ENCODE peak calls at places on chromosomes 7 and 10, in five cellular contexts. E is A549, I is erythroblast, N is heart left ventricle, L is IMR-90. F is an unnamed sample.

GRCh38 chr10:88640186-88640585 is 24.1 kb upstream of the LIPF start:
- DNase-seq in E (no peak), I (no peak), N (no peak), L (no peak), F (no peak)

GRCh38 chr7:30330134-30331111 is 46.0 kb downstream of the ZNRF2 start:
- DNase-seq in E (no peak), I (no peak), N (no peak), L (peak), F (no peak)

GRCh38 chr10:9766762-9767161 is 1250.9 kb upstream of the CELF2 start:
- DNase-seq in E (no peak), I (no peak), N (no peak), L (no peak), F (no peak)

GRCh38 chr10:28120043-28120749 is 121.3 kb upstream of the ODAD2 start:
- DNase-seq in E (no peak), I (no peak), N (no peak), L (no peak), F (no peak)

GRCh38 chr10:119931873-119932272 is 39.3 kb downstream of the SEC23IP start:
- DNase-seq in E (no peak), I (no peak), N (no peak), L (no peak), F (no peak)

GRCh38 chr10:35691522-35692236 is 49.6 kb upstream of the FZD8 start:
- DNase-seq in E (no peak), I (no peak), N (no peak), L (no peak), F (no peak)

GRCh38 chr10:131316321-131317075 is 5.0 kb upstream of the TCERG1L start:
- DNase-seq in E (no peak), I (no peak), N (no peak), L (no peak), F (no peak)

GRCh38 chr10:31709028-31709427 is 219.6 kb downstream of the ARHGAP12 start:
- DNase-seq in E (no peak), I (no peak), N (no peak), L (no peak), F (no peak)

GRCh38 chr10:17536221-17536620 is 81.0 kb downstream of the HACD1 start:
- DNase-seq in E (no peak), I (no peak), N (no peak), L (no peak), F (no peak)

GRCh38 chr7:128094686-128095085 is 63.4 kb upstream of the LRRC4 start:
- DNase-seq in E (no peak), I (no peak), N (no peak), L (no peak), F (no peak)

GRCh38 chr7:134101716-134102115 is 25.4 kb upstream of the LRGUK start:
- DNase-seq in E (no peak), I (no peak), N (no peak), L (no peak), F (no peak)

GRCh38 chr7:18126274-18126673 is 98.6 kb upstream of the PRPS1L1 start:
- DNase-seq in E (no peak), I (no peak), N (no peak), L (no peak), F (no peak)

GRCh38 chr10:98920807-98921206 is 314.8 kb downstream of the HPSE2 start:
- DNase-seq in E (no peak), I (no peak), N (peak), L (peak), F (no peak)

GRCh38 chr10:100364735-100365391 is 17.8 kb downstream of the SCD start:
- DNase-seq in E (peak), I (peak), N (peak), L (peak), F (no peak)

GRCh38 chr7:132399367-132399766 is 176.9 kb downstream of the PLXNA4 start:
- DNase-seq in E (no peak), I (no peak), N (no peak), L (no peak), F (no peak)

GRCh38 chr10:102795453-102796406 is 41.5 kb downstream of the CYP17A1 start:
- DNase-seq in E (no peak), I (no peak), N (no peak), L (no peak), F (no peak)

GRCh38 chr10:102800601-102801335 is 36.4 kb downstream of the CYP17A1 start:
- DNase-seq in E (no peak), I (no peak), N (no peak), L (no peak), F (no peak)

GRCh38 chr10:102791754-102792153 is 45.5 kb downstream of the CYP17A1 start:
- DNase-seq in E (no peak), I (no peak), N (no peak), L (no peak), F (no peak)

GRCh38 chr10:102799691-102800435 is 37.4 kb downstream of the CYP17A1 start:
- DNase-seq in E (no peak), I (no peak), N (no peak), L (no peak), F (no peak)

DNA sequence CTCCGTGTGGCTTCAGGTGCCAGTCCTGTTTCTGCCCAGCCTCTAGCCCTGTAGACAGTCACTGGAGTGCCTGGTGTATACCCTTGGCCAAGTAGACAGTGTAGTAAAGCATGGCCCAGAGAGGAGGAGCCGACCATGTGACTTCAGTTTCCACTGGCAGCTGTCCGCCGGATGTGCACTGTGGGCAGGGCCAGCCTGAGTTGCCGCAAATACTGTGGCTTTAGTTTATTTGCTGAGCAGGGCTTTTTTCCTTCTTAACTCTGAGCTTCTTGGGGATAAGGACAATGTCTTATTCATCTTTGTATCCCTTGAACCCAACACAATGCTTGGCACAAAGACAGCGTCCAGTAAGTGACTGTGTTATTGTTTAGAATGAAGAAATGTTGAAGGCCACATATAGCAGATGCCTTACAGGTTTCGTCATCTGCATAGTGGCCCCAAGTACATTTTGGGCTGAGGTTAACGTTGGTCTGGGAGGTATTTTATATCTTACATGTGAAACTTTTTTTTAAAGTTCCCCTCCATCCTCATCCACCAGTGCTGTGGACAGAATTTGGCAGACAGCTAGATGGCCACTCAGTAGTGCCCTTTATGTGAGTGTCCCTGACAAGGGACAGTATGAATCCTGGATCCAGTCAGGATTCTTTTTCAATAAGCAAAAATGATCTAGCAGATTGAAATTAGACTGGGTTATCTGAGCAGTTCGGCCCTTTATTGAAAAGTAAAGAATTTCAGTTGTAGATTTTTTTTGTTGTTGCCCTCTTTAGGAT is 40.6 kb downstream of the CYP17A1 start:
- DNase-seq in E (no peak), I (peak), N (peak), L (peak), F (no peak)
- TF ChIP-seq POLR2A in E (no peak), I (peak), N (peak), L (no peak), F (no peak)

GRCh38 chr7:80453699-80454340 is 58.0 kb downstream of the GNAT3 start:
- DNase-seq in E (peak), I (peak), N (no peak), L (peak), F (no peak)

GRCh38 chr7:80460857-80461256 is 51.0 kb downstream of the GNAT3 start:
- DNase-seq in E (no peak), I (no peak), N (no peak), L (no peak), F (no peak)

GRCh38 chr7:80463272-80463920 is 48.5 kb downstream of the GNAT3 start:
- DNase-seq in E (no peak), I (peak), N (no peak), L (peak), F (no peak)

GRCh38 chr7:80458822-80459725 is 52.8 kb downstream of the GNAT3 start:
- DNase-seq in E (no peak), I (no peak), N (no peak), L (no peak), F (no peak)
- TF ChIP-seq POLR2A in E (no peak), I (no peak), N (no peak), L (no peak), F (no peak)

DNA sequence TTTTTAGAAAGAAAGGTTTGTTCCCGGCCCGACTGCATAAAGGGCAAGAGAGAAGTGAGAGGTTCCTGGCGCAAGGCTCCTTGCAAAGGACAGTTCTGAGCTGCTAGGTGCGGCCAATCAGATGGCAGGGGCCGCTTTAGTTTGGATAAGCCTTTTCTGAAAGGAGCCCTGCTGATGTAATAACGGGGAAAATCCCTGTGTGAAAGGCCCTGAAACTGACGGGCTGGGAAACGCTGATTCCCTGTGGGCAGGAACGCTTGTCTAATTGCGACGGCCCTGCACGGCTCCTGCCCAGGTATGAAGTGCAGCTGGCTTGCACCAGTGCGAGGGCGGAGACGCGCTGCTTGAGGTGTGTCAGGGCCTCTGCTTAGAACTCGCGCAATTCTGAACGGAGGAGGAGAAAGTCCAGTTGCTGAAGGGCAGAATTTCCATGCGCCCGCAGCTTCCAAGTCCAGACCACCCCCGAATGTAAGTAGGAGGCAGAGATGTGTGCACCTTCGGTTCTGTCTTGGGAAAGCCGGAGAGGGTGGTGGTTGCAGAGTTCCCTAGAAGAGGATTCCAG is 30.5 kb downstream of the TACC2 start:
- DNase-seq in E (no peak), I (no peak), N (no peak), L (no peak), F (no peak)
- TF ChIP-seq POLR2A in E (no peak), I (no peak), N (no peak), L (no peak), F (no peak)

DNA sequence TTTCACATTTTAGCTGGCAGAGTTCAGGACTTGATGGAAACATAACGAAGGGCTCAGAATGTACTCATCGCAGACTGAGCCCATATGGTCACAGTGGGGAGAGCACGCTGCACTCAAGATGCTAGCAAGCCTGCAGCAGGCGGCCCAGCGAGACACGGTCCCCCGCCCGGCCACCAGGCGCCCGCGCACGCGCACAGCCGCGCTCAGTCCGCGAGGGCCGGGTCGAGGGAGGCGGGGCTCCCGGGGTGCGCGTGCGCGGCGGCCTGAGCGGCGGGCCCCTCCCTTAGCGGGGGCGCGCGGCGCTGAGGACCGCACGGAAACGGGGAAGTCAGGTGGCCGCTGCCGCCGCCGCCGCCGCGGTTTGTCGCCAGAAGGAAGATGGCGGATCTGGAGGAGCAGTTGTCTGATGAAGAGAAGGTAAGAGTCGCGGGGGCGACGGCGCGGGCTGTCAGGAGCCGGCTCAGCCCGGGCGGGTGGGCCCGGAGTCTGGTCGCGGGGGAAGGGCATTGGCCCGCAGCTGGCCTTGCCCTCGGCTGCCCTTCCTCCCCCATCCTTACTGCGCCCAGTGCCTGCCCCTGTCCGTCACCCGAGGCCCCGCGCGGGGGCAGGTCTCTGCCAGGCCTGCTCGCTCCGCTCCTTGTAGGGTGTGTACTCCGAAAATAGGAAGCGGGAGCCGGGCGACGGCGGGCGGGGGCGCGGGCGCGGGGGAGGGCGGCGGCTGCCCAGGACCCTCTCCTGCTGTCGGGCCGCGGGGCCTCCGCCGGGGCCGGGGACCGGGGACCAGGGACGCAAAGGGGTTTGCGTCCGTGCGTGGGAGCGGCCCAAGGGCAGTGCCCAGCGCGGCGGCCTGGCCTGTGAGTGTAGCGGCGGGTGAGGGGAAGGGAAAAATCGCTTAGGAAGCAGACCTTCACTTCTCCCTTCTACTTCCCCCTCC is at the start of gene CAPZA2:
- DNase-seq in E (peak), I (peak), N (peak), L (peak), F (peak)
- TF ChIP-seq POLR2A in E (peak), I (peak), N (peak), L (peak), F (peak)

GRCh38 chr7:100896743-100897051 is 1.0 kb upstream of the ACHE start:
- DNase-seq in E (no peak), I (no peak), N (no peak), L (no peak), F (no peak)

GRCh38 chr7:100895956-100896742 is 461 bp upstream of the ACHE start:
- DNase-seq in E (no peak), I (peak), N (no peak), L (no peak), F (no peak)

GRCh38 chr7:100893910-100894763 is 1.6 kb downstream of the ACHE start:
- DNase-seq in E (no peak), I (peak), N (no peak), L (no peak), F (no peak)

GRCh38 chr7:100894860-100895700 is 608 bp downstream of the ACHE start:
- DNase-seq in E (no peak), I (peak), N (no peak), L (no peak), F (no peak)

GRCh38 chr7:100895701-100895955 is at the start of gene ACHE:
- DNase-seq in E (no peak), I (no peak), N (no peak), L (no peak), F (no peak)
- TF ChIP-seq POLR2A in E (no peak), I (no peak), N (no peak), L (no peak), F (no peak)

DNA sequence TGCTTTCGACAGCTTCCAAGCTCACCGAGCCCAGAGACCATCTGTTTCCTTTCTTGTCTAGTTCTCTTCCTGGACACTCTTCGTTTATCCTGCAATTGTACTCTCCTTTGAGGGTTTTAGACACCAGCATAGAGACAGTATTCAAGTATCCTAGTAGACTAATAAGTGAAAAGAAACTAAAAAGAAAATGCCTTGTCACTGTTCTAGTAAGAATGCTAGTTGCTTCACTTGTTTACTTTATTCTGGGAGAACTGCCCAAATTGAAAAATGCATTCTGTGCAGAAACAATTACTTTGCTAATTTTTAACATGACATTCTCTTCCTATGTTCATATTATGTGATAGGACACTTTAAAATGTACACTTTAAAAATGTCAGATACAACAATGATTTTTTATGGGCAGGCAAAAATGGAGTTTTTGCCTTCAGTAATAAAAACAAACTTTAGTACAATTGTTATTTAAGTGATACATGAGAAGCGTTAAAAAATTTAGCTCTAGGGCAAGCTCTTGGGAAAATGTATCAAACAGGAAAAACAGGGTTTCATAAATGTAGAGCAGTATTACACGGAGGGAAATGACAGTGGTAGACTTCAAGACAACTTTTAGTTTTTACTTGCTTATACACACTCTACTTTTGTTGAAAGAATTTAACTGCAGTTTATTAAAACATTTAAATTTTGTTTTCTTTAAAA is 1.3 kb downstream of the FHIP2A start:
- DNase-seq in E (no peak), I (peak), N (no peak), L (peak), F (no peak)
- TF ChIP-seq POLR2A in E (no peak), I (peak), N (no peak), L (peak), F (no peak)

GRCh38 chr10:122492955-122493597 is 31.7 kb downstream of the HTRA1 start:
- DNase-seq in E (no peak), I (no peak), N (peak), L (peak), F (no peak)

GRCh38 chr10:122494173-122494820 is 32.9 kb downstream of the HTRA1 start:
- DNase-seq in E (no peak), I (no peak), N (no peak), L (no peak), F (no peak)

GRCh38 chr10:122493761-122494160 is 32.4 kb downstream of the HTRA1 start:
- DNase-seq in E (no peak), I (no peak), N (no peak), L (no peak), F (no peak)

GRCh38 chr10:122495406-122496340 is 34.3 kb downstream of the HTRA1 start:
- DNase-seq in E (no peak), I (no peak), N (peak), L (no peak), F (no peak)

DNA sequence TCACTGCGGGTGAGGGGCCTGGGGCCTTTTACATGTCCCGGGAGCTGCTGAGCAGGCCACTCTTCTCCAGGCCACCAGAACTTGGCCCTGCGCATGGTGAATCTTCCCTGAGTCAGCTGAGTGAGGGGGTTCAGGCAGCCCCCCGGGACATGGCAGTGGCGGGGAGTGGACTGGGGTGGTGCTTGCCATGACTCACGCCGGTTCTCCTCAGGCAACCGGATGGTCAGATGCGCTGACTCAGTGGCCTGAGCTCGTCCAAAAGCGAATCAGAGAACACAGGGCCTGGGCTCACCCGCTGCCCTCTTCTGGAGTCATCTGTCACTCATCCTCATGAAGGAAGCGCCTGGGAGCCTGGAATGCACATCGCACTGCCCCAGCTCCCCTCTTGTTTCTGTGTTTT is 33.5 kb downstream of the HTRA1 start:
- DNase-seq in E (no peak), I (no peak), N (no peak), L (peak), F (peak)
- TF ChIP-seq POLR2A in E (no peak), I (no peak), N (no peak), L (no peak), F (no peak)

F was measured in H54.